ENCODE peak calls at places on chromosomes 12 and 14, in seven cellular contexts. V is A673; L is fibroblast of lung; G is CD8-positive, alpha-beta T cell; Q is aorta; U is thoracic aorta; O is right lobe of liver. R is an unnamed sample.

GRCh38 chr14:101737414-101738367 is 23.8 kb upstream of the PPP2R5C start:
- DNase-seq in U (no peak), V (no peak), Q (no peak), L (no peak), O (no peak), G (no peak), R (no peak)

GRCh38 chr12:3200032-3200617 is 122.9 kb downstream of the TSPAN9 start:
- DNase-seq in O (no peak), G (no peak), V (peak), L (peak), Q (peak), U (no peak), R (no peak)

GRCh38 chr12:9741726-9742125 is 8.8 kb upstream of the CLECL1 start:
- DNase-seq in Q (no peak), G (peak), O (no peak), L (no peak), V (no peak), U (no peak), R (no peak)

GRCh38 chr14:72315720-72316119 is 383.5 kb downstream of the RGS6 start:
- DNase-seq in G (no peak), O (no peak), U (no peak), Q (no peak), V (no peak), L (no peak), R (no peak)

GRCh38 chr12:25401547-25402345 is 151.0 kb upstream of the KRAS start:
- DNase-seq in V (no peak), U (no peak), L (no peak), O (no peak), G (no peak), Q (no peak), R (no peak)

GRCh38 chr12:108664338-108665258 is 30.9 kb upstream of the SELPLG start:
- DNase-seq in V (peak), L (peak), Q (peak), O (peak), U (peak), G (peak), R (peak)

GRCh38 chr12:108854055-108854452 is 3.3 kb downstream of the SSH1 start:
- DNase-seq in G (no peak), V (no peak), U (no peak), O (no peak), L (peak), Q (no peak), R (no peak)

GRCh38 chr12:123267991-123268843 is 3.4 kb downstream of the CDK2AP1 start:
- DNase-seq in G (no peak), U (no peak), L (no peak), O (peak), V (no peak), Q (peak), R (peak)

GRCh38 chr12:110180591-110181005 is 56.4 kb downstream of the IFT81 start:
- DNase-seq in U (no peak), V (no peak), L (peak), Q (no peak), O (no peak), G (no peak), R (no peak)

GRCh38 chr14:22653012-22653621 is 9.0 kb upstream of the OR6J1 start:
- DNase-seq in V (peak), L (peak), Q (no peak), U (no peak), O (no peak), G (peak), R (peak)

GRCh38 chr14:35406811-35407630 is 2.5 kb upstream of the NFKBIA start:
- DNase-seq in Q (no peak), V (peak), G (no peak), O (no peak), L (peak), U (no peak), R (no peak)

GRCh38 chr14:26548431-26548830 is 49.4 kb downstream of the NOVA1 start:
- DNase-seq in V (no peak), O (no peak), U (no peak), G (no peak), L (no peak), Q (no peak), R (no peak)

DNA sequence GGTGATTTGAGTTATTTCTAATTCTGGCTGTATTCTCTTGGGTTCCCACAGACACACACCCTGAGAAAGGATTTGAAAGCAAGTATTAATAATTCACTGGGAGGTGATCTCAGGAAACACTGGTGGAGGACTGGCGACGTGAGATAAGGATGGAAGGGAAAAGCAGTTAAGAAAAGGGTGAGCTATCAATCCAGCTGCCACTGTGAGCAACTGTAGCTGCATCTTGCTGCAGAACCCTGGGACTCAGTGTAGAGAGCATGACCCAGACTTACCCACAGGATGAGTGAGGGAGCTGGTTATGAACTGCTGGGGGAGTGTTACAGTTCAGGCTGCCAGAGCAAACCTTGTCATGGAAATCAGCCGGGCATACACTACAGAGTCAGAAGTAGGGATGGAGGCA is 71.9 kb downstream of the RESF1 start:
- DNase-seq in V (no peak), U (no peak), O (no peak), L (no peak), G (no peak), Q (no peak), R (no peak)
- H3K4me3 ChIP-seq in V (no peak), U (no peak), O (no peak), L (no peak), G (no peak), Q (no peak), R (no peak)

DNA sequence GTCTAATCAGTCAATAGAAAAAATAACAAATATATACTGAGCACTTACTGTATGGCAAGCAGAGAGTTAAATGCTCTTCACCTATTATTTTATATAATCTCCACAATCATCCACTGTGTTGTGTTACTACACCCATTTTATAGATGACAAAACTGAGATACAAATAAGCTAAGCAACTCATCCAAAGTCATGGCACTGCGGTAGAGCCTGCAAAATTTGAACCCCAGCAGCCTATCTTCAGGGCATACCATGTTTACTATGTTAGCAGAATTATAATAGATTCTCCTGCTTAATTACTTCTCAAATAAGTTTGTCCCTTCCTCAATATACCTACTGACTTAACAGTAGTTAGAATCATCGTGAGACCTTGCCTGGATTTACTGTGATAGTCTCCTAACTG is 53.6 kb upstream of the PCED1B start:
- DNase-seq in L (no peak), U (no peak), O (no peak), Q (no peak), V (no peak), G (no peak), R (no peak)
- H3K4me3 ChIP-seq in L (no peak), U (no peak), O (no peak), Q (no peak), V (no peak), G (no peak), R (no peak)

GRCh38 chr12:29792132-29792531 is 8.4 kb upstream of the TMTC1 start:
- DNase-seq in U (no peak), O (no peak), Q (no peak), G (no peak), L (no peak), V (no peak), R (no peak)
- H3K4me3 ChIP-seq in U (no peak), O (no peak), Q (no peak), G (no peak), L (no peak), V (no peak), R (no peak)

DNA sequence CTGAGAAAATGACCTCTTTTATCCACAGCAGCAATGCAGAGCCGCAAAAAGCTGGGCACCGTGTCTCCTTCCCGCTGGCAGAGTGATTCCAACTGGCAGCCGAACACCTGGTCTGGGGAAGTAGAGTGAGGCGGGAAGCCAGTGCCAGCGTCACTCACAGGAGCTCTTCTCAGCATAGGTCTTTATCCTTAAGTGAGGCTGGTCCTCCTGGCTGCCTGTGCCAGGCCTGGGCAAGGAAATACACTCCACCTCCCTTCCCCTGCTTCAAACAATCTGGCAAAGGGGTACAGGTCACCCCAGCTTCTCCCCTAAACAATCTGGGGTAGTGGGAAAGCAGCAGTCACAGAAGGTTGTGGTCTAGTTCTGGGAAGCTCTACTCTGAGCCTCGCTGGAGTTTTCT is 4.8 kb downstream of the ARHGAP9 start:
- DNase-seq in O (no peak), V (no peak), Q (no peak), U (no peak), L (no peak), G (no peak), R (no peak)
- H3K4me3 ChIP-seq in O (no peak), V (no peak), Q (no peak), U (peak), L (no peak), G (no peak), R (peak)

R was measured in lower lobe of right lung.